ENCODE peak calls at places on chromosomes 11 and 22, in ten cellular contexts. M, O, Z, D, Y, F, Q, I, G and B are unnamed samples.

GRCh38 chr11:8092587-8093424 is 11.8 kb downstream of the TUB start:
- DNase-seq in M (peak), O (no peak), Z (peak), D (no peak), Y (peak), F (peak), Q (peak), I (peak), G (no peak), B (no peak)

GRCh38 chr22:38244106-38244505 is 28.7 kb downstream of the TMEM184B start:
- DNase-seq in M (peak), O (no peak), Z (no peak), D (no peak), Y (no peak), F (no peak), Q (no peak), I (no peak), G (no peak), B (no peak)

GRCh38 chr11:120710354-120711187 is 199.0 kb downstream of the GRIK4 start:
- DNase-seq in M (peak), O (peak), Z (no peak), D (no peak), Y (peak), F (peak), Q (peak), I (peak), G (peak), B (peak)

GRCh38 chr11:2366271-2366670 is 10.8 kb upstream of the CD81 start:
- DNase-seq in M (no peak), O (no peak), Z (no peak), D (no peak), Y (no peak), F (no peak), Q (no peak), I (no peak), G (no peak), B (no peak)

GRCh38 chr22:28051787-28052356 is 132.8 kb upstream of the PITPNB start:
- DNase-seq in M (peak), O (peak), Z (no peak), D (no peak), Y (peak), F (peak), Q (peak), I (peak), G (no peak), B (no peak)

GRCh38 chr11:76752321-76753175 is 30.6 kb upstream of the TSKU start:
- DNase-seq in M (peak), O (no peak), Z (no peak), D (no peak), Y (peak), F (peak), Q (peak), I (peak), G (no peak), B (no peak)

GRCh38 chr11:61102667-61103491 is 590 bp downstream of the CD5 start:
- DNase-seq in M (no peak), O (no peak), Z (no peak), D (no peak), Y (no peak), F (no peak), Q (no peak), I (no peak), G (no peak), B (no peak)

GRCh38 chr11:29129850-29130249 is 887.0 kb downstream of the KCNA4 start:
- DNase-seq in M (peak), O (no peak), Z (no peak), D (no peak), Y (no peak), F (no peak), Q (peak), I (peak), G (no peak), B (no peak)

GRCh38 chr11:86147004-86147403 is 78.1 kb upstream of the PICALM start:
- DNase-seq in M (no peak), O (no peak), Z (no peak), D (no peak), Y (no peak), F (no peak), Q (no peak), I (no peak), G (no peak), B (no peak)

GRCh38 chr11:100152751-100153150 is 534.3 kb upstream of the ARHGAP42 start:
- DNase-seq in M (no peak), O (no peak), Z (no peak), D (no peak), Y (no peak), F (no peak), Q (no peak), I (no peak), G (no peak), B (no peak)

GRCh38 chr11:12174145-12175143 is 64.1 kb downstream of the MICAL2 start:
- DNase-seq in M (peak), O (no peak), Z (no peak), D (peak), Y (no peak), F (no peak), Q (no peak), I (peak), G (no peak), B (no peak)

GRCh38 chr11:72773291-72773690 is 20.6 kb downstream of the STARD10 start:
- DNase-seq in M (peak), O (no peak), Z (no peak), D (no peak), Y (peak), F (no peak), Q (peak), I (peak), G (no peak), B (no peak)

GRCh38 chr11:65183201-65183891 is 1.6 kb downstream of the CAPN1 start:
- DNase-seq in M (no peak), O (no peak), Z (no peak), D (no peak), Y (peak), F (peak), Q (no peak), I (peak), G (peak), B (no peak)

GRCh38 chr11:92980291-92980690 is 10.8 kb downstream of the MTNR1B start:
- DNase-seq in M (no peak), O (no peak), Z (no peak), D (no peak), Y (no peak), F (no peak), Q (no peak), I (no peak), G (no peak), B (no peak)

GRCh38 chr22:19693981-19694670 is 20.2 kb upstream of the SEPTIN5 start:
- DNase-seq in M (no peak), O (no peak), Z (no peak), D (no peak), Y (no peak), F (no peak), Q (no peak), I (no peak), G (no peak), B (no peak)

GRCh38 chr11:11408436-11409221 is 55.6 kb upstream of the CSNK2A3 start:
- DNase-seq in M (no peak), O (no peak), Z (no peak), D (no peak), Y (no peak), F (no peak), Q (no peak), I (no peak), G (no peak), B (no peak)

GRCh38 chr11:26931248-26931631 is 62.7 kb upstream of the FIBIN start:
- DNase-seq in M (peak), O (no peak), Z (no peak), D (no peak), Y (no peak), F (no peak), Q (no peak), I (no peak), G (no peak), B (no peak)

GRCh38 chr11:23859087-23859486 is 637.8 kb upstream of the LUZP2 start:
- DNase-seq in M (no peak), O (no peak), Z (no peak), D (no peak), Y (no peak), F (no peak), Q (no peak), I (no peak), G (no peak), B (no peak)

GRCh38 chr22:19115628-19116027 is 6.6 kb downstream of the DGCR2 start:
- DNase-seq in M (no peak), O (no peak), Z (no peak), D (no peak), Y (no peak), F (no peak), Q (no peak), I (no peak), G (no peak), B (no peak)

GRCh38 chr11:66068154-66068821 is 1.8 kb upstream of the PACS1 start:
- DNase-seq in M (peak), O (peak), Z (no peak), D (peak), Y (peak), F (peak), Q (peak), I (peak), G (peak), B (peak)

GRCh38 chr11:46414466-46414796 is 22.9 kb upstream of the CHRM4 start:
- DNase-seq in M (no peak), O (no peak), Z (no peak), D (no peak), Y (no peak), F (no peak), Q (no peak), I (no peak), G (no peak), B (no peak)

GRCh38 chr11:13959001-13959400 is 3.5 kb upstream of the SPON1 start:
- DNase-seq in M (no peak), O (no peak), Z (no peak), D (no peak), Y (no peak), F (no peak), Q (no peak), I (no peak), G (no peak), B (no peak)

GRCh38 chr22:20904008-20904979 is 12.9 kb upstream of the CRKL start:
- DNase-seq in M (peak), O (no peak), Z (no peak), D (no peak), Y (peak), F (peak), Q (peak), I (peak), G (peak), B (no peak)

GRCh38 chr11:109772846-109773400 is 320.3 kb upstream of the ZC3H12C start:
- DNase-seq in M (no peak), O (no peak), Z (no peak), D (no peak), Y (no peak), F (no peak), Q (no peak), I (no peak), G (no peak), B (no peak)

GRCh38 chr11:12631651-12632050 is 42.6 kb upstream of the TEAD1 start:
- DNase-seq in M (peak), O (no peak), Z (no peak), D (no peak), Y (no peak), F (no peak), Q (no peak), I (no peak), G (no peak), B (no peak)

GRCh38 chr11:76186776-76187279 is 19.5 kb downstream of the WNT11 start:
- DNase-seq in M (no peak), O (no peak), Z (no peak), D (no peak), Y (no peak), F (no peak), Q (no peak), I (no peak), G (no peak), B (no peak)

GRCh38 chr11:106872246-106872645 is 146.0 kb downstream of the GUCY1A2 start:
- DNase-seq in M (no peak), O (no peak), Z (no peak), D (no peak), Y (no peak), F (no peak), Q (peak), I (no peak), G (no peak), B (no peak)

GRCh38 chr11:58573451-58574104 is 2.1 kb downstream of the LPXN start:
- DNase-seq in M (peak), O (no peak), Z (peak), D (peak), Y (peak), F (peak), Q (peak), I (peak), G (peak), B (no peak)

GRCh38 chr22:49331223-49331815 is 496.4 kb downstream of the BRD1 start:
- DNase-seq in M (no peak), O (peak), Z (no peak), D (no peak), Y (no peak), F (no peak), Q (no peak), I (no peak), G (no peak), B (peak)

GRCh38 chr22:26342719-26343449 is 86.2 kb upstream of the ASPHD2 start:
- DNase-seq in M (no peak), O (no peak), Z (no peak), D (no peak), Y (no peak), F (no peak), Q (no peak), I (no peak), G (no peak), B (no peak)

GRCh38 chr22:46373838-46374662 is 38.5 kb downstream of the TRMU start:
- DNase-seq in M (no peak), O (no peak), Z (no peak), D (no peak), Y (no peak), F (no peak), Q (no peak), I (no peak), G (no peak), B (no peak)

GRCh38 chr22:49960967-49961600 is 512 bp downstream of the PIM3 start:
- DNase-seq in M (no peak), O (no peak), Z (no peak), D (no peak), Y (peak), F (peak), Q (peak), I (no peak), G (peak), B (no peak)

GRCh38 chr22:29359469-29359868 is 28.9 kb downstream of the AP1B1 start:
- DNase-seq in M (peak), O (no peak), Z (no peak), D (no peak), Y (peak), F (peak), Q (peak), I (peak), G (peak), B (no peak)

GRCh38 chr11:117930208-117930570 is 987 bp upstream of the TMPRSS13 start:
- DNase-seq in M (no peak), O (no peak), Z (peak), D (no peak), Y (no peak), F (no peak), Q (no peak), I (no peak), G (peak), B (no peak)

GRCh38 chr11:117925198-117925925 is 3.8 kb downstream of the TMPRSS13 start:
- DNase-seq in M (no peak), O (no peak), Z (no peak), D (no peak), Y (no peak), F (no peak), Q (no peak), I (no peak), G (no peak), B (no peak)

GRCh38 chr11:117929568-117930207 is 486 bp upstream of the TMPRSS13 start:
- DNase-seq in M (no peak), O (no peak), Z (no peak), D (no peak), Y (no peak), F (no peak), Q (no peak), I (no peak), G (peak), B (no peak)

GRCh38 chr11:117928818-117929567 is at the start of gene TMPRSS13:
- DNase-seq in M (no peak), O (no peak), Z (peak), D (no peak), Y (no peak), F (peak), Q (no peak), I (no peak), G (peak), B (no peak)

GRCh38 chr11:117927926-117928325 is 1.3 kb downstream of the TMPRSS13 start:
- DNase-seq in M (no peak), O (no peak), Z (no peak), D (no peak), Y (no peak), F (no peak), Q (no peak), I (no peak), G (no peak), B (no peak)
- TF ChIP-seq CTCF in M (no peak), O (no peak), Z (no peak), D (no peak), Y (no peak), F (no peak), Q (no peak), I (no peak), G (no peak), B (no peak)

GRCh38 chr11:71284525-71285092 is 32.2 kb upstream of the SHANK2 start:
- DNase-seq in M (no peak), O (no peak), Z (no peak), D (no peak), Y (no peak), F (peak), Q (no peak), I (no peak), G (peak), B (no peak)

GRCh38 chr11:71279916-71280645 is 27.7 kb upstream of the SHANK2 start:
- DNase-seq in M (no peak), O (no peak), Z (no peak), D (no peak), Y (no peak), F (no peak), Q (no peak), I (no peak), G (no peak), B (no peak)

GRCh38 chr11:71283960-71284359 is 31.6 kb upstream of the SHANK2 start:
- DNase-seq in M (no peak), O (peak), Z (peak), D (no peak), Y (no peak), F (peak), Q (no peak), I (no peak), G (peak), B (no peak)

GRCh38 chr11:71282581-71283351 is 30.4 kb upstream of the SHANK2 start:
- DNase-seq in M (no peak), O (no peak), Z (no peak), D (no peak), Y (no peak), F (peak), Q (no peak), I (no peak), G (peak), B (peak)

GRCh38 chr11:71281901-71282300 is 29.5 kb upstream of the SHANK2 start:
- DNase-seq in M (no peak), O (no peak), Z (no peak), D (no peak), Y (no peak), F (no peak), Q (no peak), I (no peak), G (no peak), B (no peak)
- TF ChIP-seq CTCF in M (no peak), O (no peak), Z (no peak), D (no peak), Y (no peak), F (no peak), Q (no peak), I (no peak), G (no peak), B (no peak)

GRCh38 chr22:43053176-43053575 is 36.0 kb downstream of the TTLL1 start:
- DNase-seq in M (no peak), O (no peak), Z (no peak), D (no peak), Y (no peak), F (no peak), Q (no peak), I (no peak), G (no peak), B (no peak)

GRCh38 chr22:43047605-43048004 is 32.7 kb upstream of the PACSIN2 start:
- DNase-seq in M (no peak), O (no peak), Z (no peak), D (no peak), Y (no peak), F (no peak), Q (no peak), I (no peak), G (no peak), B (no peak)

DNA sequence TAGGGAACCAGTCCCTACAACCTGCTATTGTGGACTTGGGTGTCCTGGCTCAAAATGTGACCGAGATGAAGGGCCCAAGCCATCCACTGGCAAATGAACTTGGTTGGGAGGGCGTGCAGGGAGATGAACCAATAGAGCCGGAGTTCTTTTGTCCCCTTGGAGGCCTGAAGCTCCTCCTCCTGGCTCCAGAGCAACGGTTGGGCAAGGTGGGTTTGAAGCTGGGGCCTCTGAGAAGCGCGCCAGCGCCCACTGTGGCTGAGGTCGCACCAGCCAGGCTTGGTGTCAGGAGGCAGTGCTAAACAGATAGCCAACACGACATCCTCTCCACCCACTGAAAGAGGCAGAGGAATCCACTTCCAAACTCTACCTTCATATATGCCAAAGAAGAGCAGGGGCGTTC is 36.0 kb upstream of the PACSIN2 start:
- DNase-seq in M (no peak), O (no peak), Z (no peak), D (no peak), Y (no peak), F (no peak), Q (no peak), I (no peak), G (no peak), B (no peak)
- TF ChIP-seq CTCF in M (no peak), O (no peak), Z (no peak), D (no peak), Y (no peak), F (no peak), Q (no peak), I (no peak), G (no peak), B (no peak)

GRCh38 chr11:126578021-126578420 is 222.5 kb downstream of the ST3GAL4 start:
- DNase-seq in M (no peak), O (no peak), Z (no peak), D (no peak), Y (no peak), F (no peak), Q (no peak), I (no peak), G (no peak), B (no peak)

GRCh38 chr11:126575849-126576248 is 220.4 kb downstream of the ST3GAL4 start:
- DNase-seq in M (no peak), O (no peak), Z (no peak), D (no peak), Y (no peak), F (no peak), Q (no peak), I (no peak), G (no peak), B (no peak)

GRCh38 chr11:126570489-126570888 is 215.0 kb downstream of the ST3GAL4 start:
- DNase-seq in M (no peak), O (no peak), Z (no peak), D (no peak), Y (no peak), F (no peak), Q (no peak), I (no peak), G (no peak), B (no peak)

GRCh38 chr11:126578426-126578825 is 222.9 kb downstream of the ST3GAL4 start:
- DNase-seq in M (no peak), O (no peak), Z (no peak), D (no peak), Y (no peak), F (no peak), Q (no peak), I (no peak), G (no peak), B (no peak)

GRCh38 chr11:126573325-126574076 is 218.0 kb downstream of the ST3GAL4 start:
- DNase-seq in M (no peak), O (no peak), Z (no peak), D (no peak), Y (no peak), F (no peak), Q (no peak), I (no peak), G (no peak), B (no peak)
- TF ChIP-seq CTCF in M (peak), O (peak), Z (peak), D (peak), Y (no peak), F (no peak), Q (no peak), I (no peak), G (no peak), B (peak)

GRCh38 chr11:74321487-74322188 is 10.2 kb upstream of the P4HA3 start:
- DNase-seq in M (peak), O (no peak), Z (no peak), D (no peak), Y (no peak), F (peak), Q (peak), I (peak), G (no peak), B (no peak)
- TF ChIP-seq CTCF in M (peak), O (peak), Z (peak), D (peak), Y (no peak), F (peak), Q (peak), I (peak), G (peak), B (peak)

GRCh38 chr11:33344611-33345010 is 87.4 kb downstream of the HIPK3 start:
- DNase-seq in M (peak), O (no peak), Z (no peak), D (no peak), Y (no peak), F (no peak), Q (peak), I (no peak), G (peak), B (no peak)
- TF ChIP-seq CTCF in M (no peak), O (no peak), Z (peak), D (no peak), Y (no peak), F (no peak), Q (no peak), I (no peak), G (no peak), B (peak)